ENCODE peak calls at places on chromosome 15, in ten cellular contexts. F is SK-N-SH; W is ascending aorta; U is tibial nerve; C is CD4-positive, CD25-positive, alpha-beta regulatory T cell; L is dorsolateral prefrontal cortex; E is Panc1; Z is psoas muscle; T is substantia nigra; Q is HL-60. R is an unnamed sample.

GRCh38 chr15:80188293-80188692 is 35.5 kb downstream of the FAH start:
- DNase-seq in F (no peak), W (no peak), U (no peak), C (no peak), L (no peak), E (no peak), Z (no peak), T (no peak), Q (no peak), R (no peak)

GRCh38 chr15:86268558-86268957 is 188.9 kb downstream of the AGBL1 start:
- DNase-seq in F (no peak), W (no peak), U (no peak), C (no peak), L (no peak), E (no peak), Z (no peak), T (no peak), Q (no peak), R (no peak)

GRCh38 chr15:99413955-99414754 is 151.6 kb upstream of the MEF2A start:
- DNase-seq in F (no peak), W (no peak), U (no peak), C (no peak), L (no peak), E (no peak), Z (no peak), T (no peak), Q (no peak), R (no peak)

GRCh38 chr15:87493803-87494202 is 762.7 kb downstream of the NTRK3 start:
- DNase-seq in F (no peak), W (no peak), U (no peak), C (no peak), L (no peak), E (no peak), Z (no peak), T (no peak), Q (no peak), R (no peak)

GRCh38 chr15:31365655-31366127 is 39.1 kb downstream of the KLF13 start:
- DNase-seq in F (peak; percentile 78), W (peak; percentile 88), U (peak; percentile 95), C (peak; percentile 87), L (peak; percentile 97), E (no peak), Z (peak; percentile 88), T (peak; percentile 97), Q (peak; percentile 85), R (peak; percentile 87)

GRCh38 chr15:95292790-95293450 is 1037.6 kb upstream of the NR2F2 start:
- DNase-seq in F (no peak), W (no peak), U (no peak), C (no peak), L (no peak), E (no peak), Z (no peak), T (no peak), Q (no peak), R (peak; percentile 1)

GRCh38 chr15:101063891-101064794 is 145.0 kb downstream of the LRRK1 start:
- DNase-seq in F (peak; percentile 54), W (no peak), U (peak; percentile 55), C (no peak), L (no peak), E (no peak), Z (no peak), T (peak; percentile 72), Q (no peak), R (peak; percentile 70)

GRCh38 chr15:88657326-88658069 is 18.7 kb downstream of the ISG20 start:
- DNase-seq in F (peak; percentile 78), W (no peak), U (no peak), C (no peak), L (no peak), E (no peak), Z (no peak), T (no peak), Q (no peak), R (no peak)

GRCh38 chr15:93719941-93720351 is 511.4 kb upstream of the MCTP2 start:
- DNase-seq in F (no peak), W (no peak), U (no peak), C (no peak), L (no peak), E (no peak), Z (no peak), T (no peak), Q (no peak), R (no peak)

GRCh38 chr15:81255596-81255995 is 58.9 kb downstream of the IL16 start:
- DNase-seq in F (no peak), W (no peak), U (no peak), C (no peak), L (no peak), E (no peak), Z (no peak), T (no peak), Q (no peak), R (no peak)

GRCh38 chr15:49366496-49366895 is 56.5 kb upstream of the FGF7 start:
- DNase-seq in F (no peak), W (no peak), U (no peak), C (no peak), L (no peak), E (no peak), Z (no peak), T (no peak), Q (no peak), R (no peak)

GRCh38 chr15:82063055-82063454 is 17.2 kb upstream of the MEX3B start:
- DNase-seq in F (no peak), W (no peak), U (no peak), C (no peak), L (no peak), E (no peak), Z (no peak), T (no peak), Q (no peak), R (no peak)

GRCh38 chr15:74396445-74397238 is 29.2 kb upstream of the CYP11A1 start:
- DNase-seq in F (no peak), W (no peak), U (no peak), C (no peak), L (no peak), E (peak; percentile 86), Z (no peak), T (peak; percentile 19), Q (no peak), R (no peak)

GRCh38 chr15:31200735-31201151 is 99.2 kb upstream of the TRPM1 start:
- DNase-seq in F (peak; percentile 59), W (no peak), U (no peak), C (peak; percentile 73), L (peak; percentile 80), E (no peak), Z (peak; percentile 65), T (peak; percentile 18), Q (no peak), R (no peak)

GRCh38 chr15:80550219-80550909 is 144.7 kb upstream of the ABHD17C start:
- DNase-seq in F (no peak), W (no peak), U (no peak), C (no peak), L (no peak), E (no peak), Z (no peak), T (no peak), Q (no peak), R (no peak)

GRCh38 chr15:85977586-85977985 is 102.1 kb upstream of the AGBL1 start:
- DNase-seq in F (no peak), W (no peak), U (no peak), C (no peak), L (no peak), E (no peak), Z (no peak), T (no peak), Q (no peak), R (no peak)

GRCh38 chr15:83206971-83207621 is 527 bp downstream of the HDGFL3 start:
- DNase-seq in F (peak; percentile 87), W (no peak), U (peak; percentile 15), C (no peak), L (peak; percentile 29), E (no peak), Z (peak; percentile 47), T (peak; percentile 60), Q (no peak), R (no peak)

GRCh38 chr15:47688573-47689086 is 28.7 kb upstream of the SEMA6D start:
- DNase-seq in F (no peak), W (no peak), U (no peak), C (no peak), L (no peak), E (no peak), Z (no peak), T (no peak), Q (no peak), R (no peak)

GRCh38 chr15:47691896-47692295 is 25.4 kb upstream of the SEMA6D start:
- DNase-seq in F (no peak), W (no peak), U (no peak), C (no peak), L (no peak), E (no peak), Z (no peak), T (no peak), Q (no peak), R (no peak)
- H3K27ac ChIP-seq in F (no peak overlapping the region), W (no peak overlapping the region), U (no peak overlapping the region), C (no peak overlapping the region), L (no peak overlapping the region), E (no peak overlapping the region), Z (no peak overlapping the region), T (no peak overlapping the region), Q (no peak overlapping the region), R (no peak overlapping the region)

GRCh38 chr15:78448441-78449219 is 10.6 kb downstream of the IREB2 start:
- DNase-seq in F (no peak), W (no peak), U (no peak), C (no peak), L (no peak), E (no peak), Z (no peak), T (no peak), Q (no peak), R (no peak)
- H3K27ac ChIP-seq in F (no peak overlapping the region), W (no peak overlapping the region), U (peak overlapping the region; percentile 64), C (no peak overlapping the region), L (peak overlapping the region; percentile 13), E (peak overlapping the region; percentile 95), Z (peak overlapping the region; percentile 21), T (no peak overlapping the region), Q (no peak overlapping the region), R (no peak overlapping the region)

DNA sequence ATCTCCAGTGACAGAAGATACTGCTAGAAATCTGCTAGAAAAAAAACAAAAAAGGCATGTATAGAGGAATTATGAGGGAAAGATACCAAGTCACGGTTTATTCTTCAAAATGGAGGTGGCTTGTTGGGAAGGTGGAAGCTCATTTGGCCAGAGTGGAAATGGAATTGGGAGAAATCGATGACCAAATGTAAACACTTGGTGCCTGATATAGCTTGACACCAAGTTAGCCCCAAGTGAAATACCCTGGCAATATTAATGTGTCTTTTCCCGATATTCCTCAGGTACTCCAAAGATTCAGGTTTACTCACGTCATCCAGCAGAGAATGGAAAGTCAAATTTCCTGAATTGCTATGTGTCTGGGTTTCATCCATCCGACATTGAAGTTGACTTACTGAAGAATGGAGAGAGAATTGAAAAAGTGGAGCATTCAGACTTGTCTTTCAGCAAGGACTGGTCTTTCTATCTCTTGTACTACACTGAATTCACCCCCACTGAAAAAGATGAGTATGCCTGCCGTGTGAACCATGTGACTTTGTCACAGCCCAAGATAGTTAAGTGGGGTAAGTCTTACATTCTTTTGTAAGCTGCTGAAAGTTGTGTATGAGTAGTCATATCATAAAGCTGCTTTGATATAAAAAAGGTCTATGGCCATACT is 4.0 kb downstream of the B2M start:
- DNase-seq in F (no peak), W (no peak), U (no peak), C (peak; percentile 64), L (no peak), E (no peak), Z (no peak), T (no peak), Q (no peak), R (no peak)
- H3K27ac ChIP-seq in F (no peak overlapping the region), W (peak overlapping the region; percentile 48), U (peak overlapping the region; percentile 99), C (peak overlapping the region; percentile 100), L (peak overlapping the region; percentile 8), E (peak overlapping the region; percentile 35), Z (no peak overlapping the region), T (peak overlapping the region; percentile 5), Q (no peak overlapping the region), R (no peak overlapping the region)

GRCh38 chr15:78930577-78931388 is 14.1 kb downstream of the CTSH start:
- DNase-seq in F (peak; percentile 72), W (no peak), U (no peak), C (no peak), L (no peak), E (peak; percentile 85), Z (peak; percentile 58), T (no peak), Q (no peak), R (no peak)
- H3K27ac ChIP-seq in F (peak overlapping the region; percentile 30), W (peak overlapping the region; percentile 44), U (peak overlapping the region; percentile 66), C (no peak overlapping the region), L (no peak overlapping the region), E (peak overlapping the region; percentile 97), Z (peak overlapping the region; percentile 74), T (no peak overlapping the region), Q (no peak overlapping the region), R (no peak overlapping the region)

R was measured in caudate nucleus.